ENCODE peak calls at places on chromosomes 4 and X, in seven cellular contexts. O is GM23338, W is PC-3, M is GM23248, T is PC-9, G is OCI-LY7, C is SK-N-SH. I is an unnamed sample.

GRCh38 chrX:68186552-68187262 is 246.6 kb downstream of the OPHN1 start:
- DNase-seq in O (no peak), W (peak; percentile 69), M (peak; percentile 30), T (peak; percentile 94), G (no peak), C (no peak), I (no peak)

GRCh38 chr4:97987019-97987648 is 156.1 kb downstream of the STPG2 start:
- DNase-seq in O (peak; percentile 64), W (peak; percentile 56), M (peak; percentile 31), T (no peak), G (peak; percentile 24), C (peak; percentile 41), I (peak; percentile 71)

GRCh38 chr4:38125816-38126215 is 165.6 kb downstream of the PTTG2 start:
- DNase-seq in O (no peak), W (peak; percentile 10), M (peak; percentile 45), T (no peak), G (no peak), C (no peak), I (no peak)

GRCh38 chrX:2901367-2902036 is 27.6 kb downstream of the ARSD start:
- DNase-seq in O (no peak), W (no peak), M (no peak), T (no peak), G (no peak), C (no peak), I (no peak)

GRCh38 chr4:157885785-157886184 is 287.0 kb downstream of the GASK1B start:
- DNase-seq in O (no peak), W (no peak), M (no peak), T (no peak), G (no peak), C (no peak), I (no peak)

GRCh38 chr4:73867783-73868182 is 1.4 kb upstream of the CXCL1 start:
- DNase-seq in O (peak; percentile 31), W (peak; percentile 97), M (no peak), T (no peak), G (no peak), C (no peak), I (no peak)

GRCh38 chr4:42302348-42302747 is 94.9 kb upstream of the SHISA3 start:
- DNase-seq in O (peak; percentile 82), W (peak; percentile 64), M (peak; percentile 30), T (no peak), G (peak; percentile 42), C (peak; percentile 64), I (peak; percentile 59)

GRCh38 chr4:85756938-85757337 is 282.0 kb downstream of the ARHGAP24 start:
- DNase-seq in O (peak; percentile 65), W (peak; percentile 55), M (peak; percentile 79), T (no peak), G (peak; percentile 68), C (peak; percentile 7), I (peak; percentile 70)

GRCh38 chrX:113389846-113390245 is 549.2 kb upstream of the AMOT start:
- DNase-seq in O (no peak), W (no peak), M (no peak), T (no peak), G (no peak), C (no peak), I (no peak)

GRCh38 chrX:13131511-13132137 is 87.2 kb upstream of the FAM9C start:
- DNase-seq in O (peak; percentile 7), W (no peak), M (no peak), T (no peak), G (no peak), C (no peak), I (no peak)

GRCh38 chrX:20412871-20413486 is 146.3 kb upstream of the RPS6KA3 start:
- DNase-seq in O (no peak), W (no peak), M (no peak), T (no peak), G (peak; percentile 4), C (no peak), I (no peak)

GRCh38 chr4:55634417-55635128 is 1.5 kb downstream of the NMU start:
- DNase-seq in O (no peak), W (no peak), M (no peak), T (no peak), G (no peak), C (no peak), I (peak; percentile 41)

GRCh38 chr4:187070158-187070557 is 346.5 kb upstream of the FAT1 start:
- DNase-seq in O (no peak), W (peak; percentile 2), M (no peak), T (no peak), G (no peak), C (no peak), I (no peak)

GRCh38 chr4:72152731-72153130 is 120.9 kb downstream of the NPFFR2 start:
- DNase-seq in O (no peak), W (no peak), M (no peak), T (no peak), G (no peak), C (no peak), I (no peak)

GRCh38 chr4:125704726-125705125 is 390.0 kb downstream of the FAT4 start:
- DNase-seq in O (peak; percentile 55), W (peak; percentile 12), M (peak; percentile 37), T (no peak), G (no peak), C (no peak), I (no peak)

GRCh38 chrX:153897899-153898298 is 6.6 kb upstream of the AVPR2 start:
- DNase-seq in O (no peak), W (no peak), M (no peak), T (no peak), G (no peak), C (no peak), I (no peak)

GRCh38 chr4:165208322-165208652 is 926 bp downstream of the KLHL2 start:
- DNase-seq in O (no peak), W (no peak), M (no peak), T (no peak), G (no peak), C (no peak), I (peak; percentile 77)

GRCh38 chr4:165209796-165210195 is 2.4 kb downstream of the KLHL2 start:
- DNase-seq in O (no peak), W (peak; percentile 2), M (no peak), T (no peak), G (no peak), C (no peak), I (no peak)

GRCh38 chr4:165207431-165208321 is at the start of gene KLHL2:
- DNase-seq in O (peak; percentile 85), W (peak; percentile 65), M (peak; percentile 84), T (no peak), G (peak; percentile 86), C (peak; percentile 95), I (peak; percentile 96)

GRCh38 chr4:165210566-165210965 is 3.2 kb downstream of the KLHL2 start:
- DNase-seq in O (no peak), W (peak; percentile 69), M (no peak), T (peak; percentile 71), G (no peak), C (no peak), I (no peak)

DNA sequence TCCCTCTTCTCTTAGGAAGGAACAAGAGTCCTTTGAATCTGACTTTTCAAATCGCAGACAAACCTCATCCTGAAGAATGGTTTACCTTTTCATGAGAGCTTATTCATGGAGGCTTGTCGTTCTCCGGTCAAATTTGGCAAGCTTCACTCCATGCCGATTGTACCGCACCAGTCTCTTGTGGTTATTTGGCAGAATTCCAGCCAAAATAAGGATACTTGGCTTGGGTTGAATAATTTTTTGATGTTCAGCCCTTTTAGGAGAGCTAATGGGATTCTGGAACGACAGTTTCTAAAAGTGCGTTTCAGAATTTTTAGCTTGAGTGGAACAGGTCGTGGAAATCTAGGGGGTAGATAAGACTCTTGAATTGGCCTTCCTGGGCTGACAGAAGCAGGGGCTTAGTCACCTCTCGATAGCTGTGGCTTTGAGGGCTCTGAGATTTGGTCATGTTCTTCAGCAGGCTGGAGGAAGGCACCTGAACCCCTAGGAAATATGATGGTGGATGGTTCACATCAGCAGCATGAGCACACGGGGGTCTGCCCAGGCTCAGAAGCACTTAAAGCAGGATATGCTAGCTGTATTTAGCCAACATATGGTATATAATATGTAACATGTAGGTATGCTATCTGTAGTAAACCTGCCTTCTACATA is 1.5 kb downstream of the KLHL2 start:
- DNase-seq in O (no peak), W (peak; percentile 29), M (no peak), T (no peak), G (peak; percentile 9), C (no peak), I (peak; percentile 51)
- H3K4me1 ChIP-seq in O (peaks cover 47% of the 10 kb centered on the region), W (peaks cover 61% of the 10 kb centered on the region), M (peaks cover 25% of the 10 kb centered on the region), T (peaks cover 68% of the 10 kb centered on the region), G (peaks cover 42% of the 10 kb centered on the region), C (peaks cover 16% of the 10 kb centered on the region), I (peaks cover 64% of the 10 kb centered on the region)

GRCh38 chrX:66144258-66144657 is 19.8 kb upstream of the HEPH start:
- DNase-seq in O (no peak), W (no peak), M (no peak), T (no peak), G (no peak), C (no peak), I (no peak)

DNA sequence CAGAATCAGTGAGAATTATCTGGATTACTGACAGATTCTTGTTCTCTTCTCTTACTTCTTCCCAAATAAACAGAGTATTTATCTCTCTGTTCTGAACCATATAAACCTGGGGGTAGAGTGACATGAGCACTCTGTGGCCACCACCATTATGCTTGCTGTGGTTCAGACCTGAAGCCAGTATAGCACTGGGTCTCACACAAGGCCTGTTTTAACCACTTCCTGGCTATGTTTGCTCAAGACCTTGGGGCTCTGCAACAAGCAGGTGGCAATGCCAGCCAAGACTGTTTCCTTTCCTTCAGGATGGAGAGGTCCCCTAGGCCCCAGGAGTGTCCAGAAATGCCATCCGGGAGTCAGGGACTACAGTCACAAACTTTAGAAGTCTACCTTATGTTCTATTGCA is 21.7 kb upstream of the HEPH start:
- DNase-seq in O (no peak), W (no peak), M (no peak), T (no peak), G (no peak), C (no peak), I (no peak)
- H3K9me2 ChIP-seq in O (no peaks in the 10 kb centered on the region), W (no peaks in the 10 kb centered on the region), M (no peaks in the 10 kb centered on the region), T (no peaks in the 10 kb centered on the region), G (no peaks in the 10 kb centered on the region), C (no peaks in the 10 kb centered on the region), I (no peaks in the 10 kb centered on the region)

GRCh38 chr4:140659935-140660710 is 91.4 kb upstream of the UCP1 start:
- DNase-seq in O (no peak), W (no peak), M (no peak), T (no peak), G (no peak), C (no peak), I (no peak)

GRCh38 chr4:140648716-140649115 is 80.0 kb upstream of the UCP1 start:
- DNase-seq in O (no peak), W (no peak), M (no peak), T (no peak), G (no peak), C (no peak), I (no peak)

GRCh38 chr4:140653718-140654515 is 85.2 kb upstream of the UCP1 start:
- DNase-seq in O (peak; percentile 15), W (no peak), M (peak; percentile 34), T (no peak), G (no peak), C (peak; percentile 76), I (no peak)

GRCh38 chr4:140652601-140653000 is 83.8 kb upstream of the UCP1 start:
- DNase-seq in O (no peak), W (no peak), M (no peak), T (no peak), G (no peak), C (no peak), I (no peak)

GRCh38 chr4:140654516-140654855 is 85.7 kb upstream of the UCP1 start:
- DNase-seq in O (no peak), W (no peak), M (peak; percentile 31), T (no peak), G (no peak), C (no peak), I (no peak)
- H3K4me3 ChIP-seq in O (no peak overlapping the region), W (no peak overlapping the region), M (no peak overlapping the region), T (no peak overlapping the region), G (no peak overlapping the region), C (no peak overlapping the region), I (no peak overlapping the region)

GRCh38 chrX:124208675-124209074 is 123.8 kb upstream of the TEX13D start:
- DNase-seq in O (no peak), W (no peak), M (no peak), T (no peak), G (no peak), C (no peak), I (no peak)
- H3K4me1 ChIP-seq in O (no peaks in the 10 kb centered on the region), W (peaks cover 22% of the 10 kb centered on the region), M (no peaks in the 10 kb centered on the region), T (no peaks in the 10 kb centered on the region), G (peaks cover 4% of the 10 kb centered on the region), C (no peaks in the 10 kb centered on the region), I (peaks cover 6% of the 10 kb centered on the region)

I was measured in Karpas-422.